ENCODE peak calls at places on chromosome 11, in seven cellular contexts. One of them, this sample, is unnamed.

GRCh38 chr11:64918056-64918455 is 1.0 kb upstream of the ATG2A start:
- DNase-seq in stomach: no peak
- DNase-seq in H1: no peak
- DNase-seq in suprapubic skin: no peak
- DNase-seq in ovary: no peak
- DNase-seq in A549: no peak
- DNase-seq in sigmoid colon: peak
- DNase-seq in this sample: no peak

GRCh38 chr11:71283960-71284359 is 31.6 kb upstream of the SHANK2 start:
- DNase-seq in H1: no peak
- DNase-seq in A549: no peak
- DNase-seq in ovary: no peak
- DNase-seq in suprapubic skin: peak
- DNase-seq in sigmoid colon: peak
- DNase-seq in stomach: peak
- DNase-seq in this sample: no peak

GRCh38 chr11:32088117-32088941 is 2.5 kb upstream of the RCN1 start:
- DNase-seq in H1: no peak
- DNase-seq in suprapubic skin: no peak
- DNase-seq in stomach: peak
- DNase-seq in ovary: peak
- DNase-seq in sigmoid colon: no peak
- DNase-seq in A549: no peak
- DNase-seq in this sample: no peak

GRCh38 chr11:13269775-13270174 is 7.8 kb upstream of the BMAL1 start:
- DNase-seq in A549: no peak
- DNase-seq in stomach: no peak
- DNase-seq in sigmoid colon: no peak
- DNase-seq in suprapubic skin: no peak
- DNase-seq in H1: no peak
- DNase-seq in ovary: no peak
- DNase-seq in this sample: peak

GRCh38 chr11:128448487-128448886 is 138.9 kb downstream of the ETS1 start:
- DNase-seq in sigmoid colon: no peak
- DNase-seq in stomach: peak
- DNase-seq in ovary: no peak
- DNase-seq in A549: peak
- DNase-seq in H1: no peak
- DNase-seq in suprapubic skin: no peak
- DNase-seq in this sample: no peak

GRCh38 chr11:122817121-122817520 is 21.2 kb upstream of the CRTAM start:
- DNase-seq in stomach: no peak
- DNase-seq in sigmoid colon: no peak
- DNase-seq in A549: no peak
- DNase-seq in ovary: no peak
- DNase-seq in H1: no peak
- DNase-seq in suprapubic skin: no peak
- DNase-seq in this sample: no peak

GRCh38 chr11:100855466-100856067 is 168.5 kb downstream of the ARHGAP42 start:
- DNase-seq in ovary: no peak
- DNase-seq in A549: peak
- DNase-seq in sigmoid colon: no peak
- DNase-seq in suprapubic skin: no peak
- DNase-seq in stomach: no peak
- DNase-seq in H1: no peak
- DNase-seq in this sample: no peak

GRCh38 chr11:127806486-127806885 is 780.9 kb downstream of the ETS1 start:
- DNase-seq in suprapubic skin: no peak
- DNase-seq in H1: no peak
- DNase-seq in sigmoid colon: no peak
- DNase-seq in ovary: no peak
- DNase-seq in A549: no peak
- DNase-seq in stomach: no peak
- DNase-seq in this sample: no peak

GRCh38 chr11:130314184-130314748 is 451 bp downstream of the ZBTB44 start:
- DNase-seq in stomach: peak
- DNase-seq in H1: peak
- DNase-seq in A549: peak
- DNase-seq in suprapubic skin: peak
- DNase-seq in ovary: peak
- DNase-seq in sigmoid colon: peak
- DNase-seq in this sample: no peak

GRCh38 chr11:72014761-72015320 is 16.1 kb downstream of the IL18BP start:
- DNase-seq in ovary: no peak
- DNase-seq in suprapubic skin: no peak
- DNase-seq in H1: no peak
- DNase-seq in A549: no peak
- DNase-seq in sigmoid colon: no peak
- DNase-seq in stomach: no peak
- DNase-seq in this sample: no peak

GRCh38 chr11:20501252-20501651 is 98.2 kb upstream of the SLC6A5 start:
- DNase-seq in ovary: no peak
- DNase-seq in A549: no peak
- DNase-seq in H1: no peak
- DNase-seq in suprapubic skin: no peak
- DNase-seq in sigmoid colon: no peak
- DNase-seq in stomach: no peak
- DNase-seq in this sample: no peak

GRCh38 chr11:5737091-5737490 is 843 bp downstream of the OR56B1 start:
- DNase-seq in sigmoid colon: no peak
- DNase-seq in A549: no peak
- DNase-seq in stomach: no peak
- DNase-seq in ovary: no peak
- DNase-seq in suprapubic skin: no peak
- DNase-seq in H1: no peak
- DNase-seq in this sample: no peak

GRCh38 chr11:48109046-48109666 is 107.5 kb upstream of the OR4B1 start:
- DNase-seq in sigmoid colon: no peak
- DNase-seq in suprapubic skin: no peak
- DNase-seq in ovary: no peak
- DNase-seq in stomach: no peak
- DNase-seq in A549: peak
- DNase-seq in H1: peak
- DNase-seq in this sample: peak

GRCh38 chr11:70324354-70325115 is 54.0 kb downstream of the PPFIA1 start:
- DNase-seq in A549: no peak
- DNase-seq in H1: no peak
- DNase-seq in ovary: no peak
- DNase-seq in suprapubic skin: no peak
- DNase-seq in sigmoid colon: no peak
- DNase-seq in stomach: no peak
- DNase-seq in this sample: no peak

GRCh38 chr11:47259178-47259977 is 1.6 kb downstream of the NR1H3 start:
- DNase-seq in A549: peak
- DNase-seq in sigmoid colon: no peak
- DNase-seq in H1: peak
- DNase-seq in ovary: no peak
- DNase-seq in stomach: peak
- DNase-seq in suprapubic skin: no peak
- DNase-seq in this sample: no peak

DNA sequence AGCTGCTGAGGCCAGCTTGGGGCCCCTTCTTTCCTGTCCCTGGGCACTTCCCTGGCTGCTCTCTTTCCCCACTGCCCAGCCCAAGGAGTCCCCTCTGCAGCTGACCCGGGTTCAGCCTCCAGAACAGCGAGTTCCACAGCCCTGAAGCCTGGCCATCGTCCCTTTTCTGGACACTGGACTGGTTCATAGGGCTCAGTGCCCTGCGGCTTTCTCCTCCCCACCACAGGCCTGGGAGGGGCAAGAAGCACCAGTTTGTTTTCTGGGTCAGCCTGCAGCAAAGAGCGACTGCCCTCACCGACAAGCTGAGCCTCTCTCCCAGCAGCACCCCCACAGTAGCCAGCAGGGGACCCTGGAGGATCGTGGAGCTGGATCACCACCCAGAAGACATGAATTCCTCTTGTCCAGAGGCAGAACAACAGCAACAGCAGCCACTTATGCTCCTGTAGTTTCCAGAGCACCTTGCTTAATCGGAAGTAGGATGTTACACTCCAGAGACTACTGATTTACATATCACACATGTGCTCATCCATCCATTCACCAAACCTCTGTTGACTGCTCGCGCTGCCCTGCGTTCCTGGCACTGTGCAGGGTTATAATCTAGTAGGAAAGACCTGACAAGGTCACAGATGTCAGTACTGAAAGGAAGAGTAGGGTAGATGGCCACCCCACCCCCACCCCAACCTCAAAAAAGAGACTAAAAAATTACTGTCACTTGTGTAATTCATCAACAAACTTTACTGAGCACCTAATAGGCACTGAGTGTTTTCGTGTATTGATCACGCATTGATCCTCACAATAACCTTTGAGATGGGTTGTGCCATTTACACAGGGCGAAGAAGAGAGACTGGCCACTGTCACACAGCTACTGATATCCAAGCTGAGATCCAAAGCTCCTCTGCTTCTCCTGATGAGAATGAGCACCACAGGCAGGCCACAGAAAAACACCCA is 13.0 kb upstream of the CXCR5 start:
- DNase-seq in stomach: no peak
- DNase-seq in H1: peak
- DNase-seq in ovary: peak
- DNase-seq in suprapubic skin: no peak
- DNase-seq in A549: no peak
- DNase-seq in sigmoid colon: peak
- DNase-seq in this sample: no peak
- TF ChIP-seq POLR2A in stomach: no peak
- TF ChIP-seq POLR2A in H1: no peak
- TF ChIP-seq POLR2A in ovary: no peak
- TF ChIP-seq POLR2A in suprapubic skin: no peak
- TF ChIP-seq POLR2A in A549: no peak
- TF ChIP-seq POLR2A in sigmoid colon: no peak
- TF ChIP-seq POLR2A in this sample: no peak

GRCh38 chr11:9906043-9906791 is 242.3 kb downstream of the SWAP70 start:
- DNase-seq in ovary: no peak
- DNase-seq in H1: no peak
- DNase-seq in A549: peak
- DNase-seq in stomach: no peak
- DNase-seq in suprapubic skin: no peak
- DNase-seq in sigmoid colon: no peak
- DNase-seq in this sample: no peak
- TF ChIP-seq EP300 in ovary: no peak
- TF ChIP-seq EP300 in H1: no peak
- TF ChIP-seq EP300 in A549: peak
- TF ChIP-seq EP300 in stomach: no peak
- TF ChIP-seq EP300 in suprapubic skin: no peak
- TF ChIP-seq EP300 in sigmoid colon: no peak
- TF ChIP-seq EP300 in this sample: no peak

DNA sequence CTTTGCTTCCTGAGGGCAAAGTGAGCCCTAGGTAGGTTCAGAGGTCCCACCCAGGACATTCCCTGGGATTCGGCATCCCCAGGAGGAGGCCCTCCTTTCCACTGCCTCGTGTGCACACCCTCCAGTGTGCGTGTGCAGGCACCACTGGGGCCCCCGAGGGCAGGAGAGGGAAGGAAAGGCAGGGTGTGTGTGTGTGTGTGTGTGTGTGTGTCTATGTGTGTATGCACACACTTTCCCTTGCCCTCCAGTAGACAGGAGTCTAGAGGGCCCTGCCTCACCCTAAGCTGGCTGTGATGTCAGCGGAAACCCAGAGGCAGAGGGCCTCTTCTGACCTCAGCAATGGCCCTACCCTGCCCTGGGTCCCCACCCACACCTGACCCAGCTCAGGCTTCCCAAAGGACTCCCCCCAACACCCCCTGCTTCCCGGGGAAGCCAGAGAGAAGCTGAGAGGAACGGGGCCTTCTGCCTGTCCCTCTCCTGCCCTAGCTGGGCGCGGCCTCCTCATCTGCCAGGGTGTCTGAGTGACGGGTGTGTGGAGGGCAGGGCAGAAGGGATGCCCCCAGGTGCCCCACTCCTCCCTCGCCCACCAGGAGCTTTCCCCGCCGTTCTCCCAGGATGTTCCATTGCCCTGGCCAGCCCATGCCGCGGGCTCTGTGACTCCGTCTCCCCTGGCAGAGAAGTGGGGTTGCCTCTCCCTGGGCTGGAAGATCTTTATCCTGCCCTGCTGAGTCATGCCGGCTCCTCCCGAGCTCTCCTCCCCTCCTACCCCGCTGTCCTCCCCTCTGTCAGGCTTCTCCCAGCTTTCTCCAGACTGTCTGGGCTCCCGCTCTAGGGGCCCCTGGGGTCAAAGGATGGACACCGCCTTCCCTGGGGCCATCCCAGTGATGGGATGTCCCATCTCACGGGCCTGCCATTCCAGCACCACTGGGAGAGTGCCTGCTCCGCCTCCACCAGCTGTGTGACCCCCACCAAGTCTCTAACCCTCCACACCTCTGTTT is 6.0 kb upstream of the CLCF1 start:
- DNase-seq in sigmoid colon: no peak
- DNase-seq in A549: peak
- DNase-seq in suprapubic skin: no peak
- DNase-seq in ovary: no peak
- DNase-seq in stomach: no peak
- DNase-seq in H1: no peak
- DNase-seq in this sample: no peak
- TF ChIP-seq POLR2A in sigmoid colon: no peak
- TF ChIP-seq POLR2A in A549: peak
- TF ChIP-seq POLR2A in suprapubic skin: no peak
- TF ChIP-seq POLR2A in ovary: no peak
- TF ChIP-seq POLR2A in stomach: no peak
- TF ChIP-seq POLR2A in H1: no peak
- TF ChIP-seq POLR2A in this sample: no peak

GRCh38 chr11:102990145-102990544 is 34.6 kb upstream of the MMP13 start:
- DNase-seq in ovary: no peak
- DNase-seq in A549: no peak
- DNase-seq in suprapubic skin: no peak
- DNase-seq in H1: no peak
- DNase-seq in sigmoid colon: no peak
- DNase-seq in stomach: no peak
- DNase-seq in this sample: no peak
- TF ChIP-seq EP300 in ovary: no peak
- TF ChIP-seq EP300 in A549: no peak
- TF ChIP-seq EP300 in suprapubic skin: no peak
- TF ChIP-seq EP300 in H1: no peak
- TF ChIP-seq EP300 in sigmoid colon: no peak
- TF ChIP-seq EP300 in stomach: no peak
- TF ChIP-seq EP300 in this sample: no peak

GRCh38 chr11:61688368-61689163 is 8.4 kb downstream of the DAGLA start:
- DNase-seq in sigmoid colon: peak
- DNase-seq in suprapubic skin: peak
- DNase-seq in ovary: no peak
- DNase-seq in H1: no peak
- DNase-seq in stomach: peak
- DNase-seq in A549: no peak
- DNase-seq in this sample: peak
- TF ChIP-seq POLR2A in sigmoid colon: no peak
- TF ChIP-seq POLR2A in suprapubic skin: no peak
- TF ChIP-seq POLR2A in ovary: no peak
- TF ChIP-seq POLR2A in H1: no peak
- TF ChIP-seq POLR2A in stomach: no peak
- TF ChIP-seq POLR2A in A549: no peak
- TF ChIP-seq POLR2A in this sample: no peak